ENCODE peak calls at places on chromosomes 3 and 15, in four cellular contexts. B, S, C and L are unnamed samples.

GRCh38 chr15:39261397-39261796 is 319.5 kb upstream of the THBS1 start:
- DNase-seq in B (no peak), S (no peak), C (no peak), L (no peak)

GRCh38 chr3:14784087-14784596 is 34.6 kb upstream of the FGD5 start:
- DNase-seq in B (no peak), S (no peak), C (no peak), L (no peak)

GRCh38 chr3:133384331-133385027 is 15.4 kb upstream of the BFSP2 start:
- DNase-seq in B (peak), S (peak), C (peak), L (peak)

GRCh38 chr15:57387011-57387410 is 10.7 kb downstream of the CGNL1 start:
- DNase-seq in B (no peak), S (no peak), C (no peak), L (no peak)

GRCh38 chr3:16606398-16606797 is 1.2 kb upstream of the DAZL start:
- DNase-seq in B (no peak), S (no peak), C (no peak), L (peak)

GRCh38 chr3:32143849-32144757 is 37.7 kb downstream of the GPD1L start:
- DNase-seq in B (peak), S (no peak), C (peak), L (peak)

GRCh38 chr3:170700054-170700404 is 114.2 kb upstream of the SLC7A14 start:
- DNase-seq in B (no peak), S (no peak), C (no peak), L (no peak)

GRCh38 chr3:196641278-196642058 is 2.0 kb downstream of the NRROS start:
- DNase-seq in B (no peak), S (no peak), C (no peak), L (no peak)

GRCh38 chr15:95653361-95653805 is 677.1 kb upstream of the NR2F2 start:
- DNase-seq in B (no peak), S (no peak), C (no peak), L (no peak)

GRCh38 chr15:73244333-73244732 is 124.4 kb downstream of the HCN4 start:
- DNase-seq in B (peak), S (no peak), C (no peak), L (no peak)

GRCh38 chr3:123658860-123659221 is 74.0 kb upstream of the HACD2 start:
- DNase-seq in B (no peak), S (no peak), C (peak), L (no peak)

GRCh38 chr3:150248865-150249360 is 159.2 kb upstream of the TSC22D2 start:
- DNase-seq in B (no peak), S (no peak), C (no peak), L (no peak)

GRCh38 chr15:83248151-83248851 is 36.2 kb downstream of the BNC1 start:
- DNase-seq in B (peak), S (no peak), C (peak), L (peak)

GRCh38 chr3:63279000-63279366 is 875 bp downstream of the SYNPR start:
- DNase-seq in B (no peak), S (no peak), C (no peak), L (no peak)

GRCh38 chr3:119664370-119664769 is 4.0 kb upstream of the POPDC2 start:
- DNase-seq in B (no peak), S (no peak), C (no peak), L (no peak)

GRCh38 chr3:11498646-11499045 is 145.1 kb downstream of the VGLL4 start:
- DNase-seq in B (no peak), S (no peak), C (no peak), L (no peak)

GRCh38 chr15:60326824-60327654 is 70.7 kb downstream of the ANXA2 start:
- DNase-seq in B (no peak), S (no peak), C (peak), L (peak)

GRCh38 chr3:168088106-168088722 is 7.5 kb downstream of the GOLIM4 start:
- DNase-seq in B (peak), S (no peak), C (no peak), L (no peak)

GRCh38 chr3:37852097-37852496 is 9.6 kb upstream of the CTDSPL start:
- DNase-seq in B (no peak), S (no peak), C (no peak), L (peak)

GRCh38 chr15:62517541-62517940 is 352.5 kb upstream of the C2CD4B start:
- DNase-seq in B (no peak), S (no peak), C (no peak), L (no peak)

GRCh38 chr3:125148836-125149235 is 63.7 kb downstream of the SLC12A8 start:
- DNase-seq in B (no peak), S (peak), C (no peak), L (no peak)

GRCh38 chr3:72155391-72156064 is 370.6 kb upstream of the PROK2 start:
- DNase-seq in B (peak), S (no peak), C (no peak), L (peak)

GRCh38 chr3:36164400-36164799 is 215.9 kb upstream of the STAC start:
- DNase-seq in B (no peak), S (no peak), C (no peak), L (no peak)

GRCh38 chr3:64084640-64085039 is 61.3 kb upstream of the PSMD6 start:
- DNase-seq in B (peak), S (no peak), C (no peak), L (peak)

GRCh38 chr3:116423945-116424344 is 21.3 kb downstream of the LSAMP start:
- DNase-seq in B (no peak), S (no peak), C (no peak), L (no peak)

GRCh38 chr15:68364028-68364659 is 67.8 kb downstream of the ITGA11 start:
- DNase-seq in B (no peak), S (no peak), C (no peak), L (no peak)

GRCh38 chr3:138245026-138245425 is 57.9 kb downstream of the ARMC8 start:
- DNase-seq in B (no peak), S (no peak), C (no peak), L (no peak)
- H3K27ac ChIP-seq in B (no peak), S (no peak), C (no peak), L (no peak)

GRCh38 chr15:85723960-85724945 is 70.5 kb downstream of the KLHL25 start:
- DNase-seq in B (no peak), S (no peak), C (no peak), L (no peak)

GRCh38 chr15:85726446-85726845 is 68.3 kb downstream of the KLHL25 start:
- DNase-seq in B (no peak), S (no peak), C (no peak), L (no peak)

GRCh38 chr15:85727068-85727467 is 67.7 kb downstream of the KLHL25 start:
- DNase-seq in B (no peak), S (no peak), C (no peak), L (no peak)

GRCh38 chr15:85725019-85725418 is 69.7 kb downstream of the KLHL25 start:
- DNase-seq in B (no peak), S (no peak), C (no peak), L (no peak)

DNA sequence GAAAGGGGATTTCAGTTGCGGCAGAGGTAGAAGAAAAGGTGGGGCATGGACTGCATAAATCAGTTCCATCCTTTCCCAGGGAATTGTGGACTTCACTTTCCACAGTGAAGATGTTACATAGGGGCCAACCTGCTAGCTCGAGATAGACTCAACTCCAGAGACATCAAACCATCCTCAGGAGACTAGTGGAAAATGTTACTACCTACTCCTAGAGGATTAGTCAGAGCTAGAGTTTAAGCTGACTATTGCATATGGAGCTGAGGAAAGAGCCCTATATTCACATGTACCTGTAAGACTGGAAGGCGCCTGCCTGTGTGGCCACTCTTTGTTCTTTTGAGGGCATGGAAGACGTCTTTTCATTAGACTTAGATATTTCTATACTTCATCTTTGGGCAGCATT is 69.2 kb downstream of the KLHL25 start:
- DNase-seq in B (no peak), S (no peak), C (no peak), L (no peak)
- H3K27ac ChIP-seq in B (no peak), S (peak), C (peak), L (no peak)

DNA sequence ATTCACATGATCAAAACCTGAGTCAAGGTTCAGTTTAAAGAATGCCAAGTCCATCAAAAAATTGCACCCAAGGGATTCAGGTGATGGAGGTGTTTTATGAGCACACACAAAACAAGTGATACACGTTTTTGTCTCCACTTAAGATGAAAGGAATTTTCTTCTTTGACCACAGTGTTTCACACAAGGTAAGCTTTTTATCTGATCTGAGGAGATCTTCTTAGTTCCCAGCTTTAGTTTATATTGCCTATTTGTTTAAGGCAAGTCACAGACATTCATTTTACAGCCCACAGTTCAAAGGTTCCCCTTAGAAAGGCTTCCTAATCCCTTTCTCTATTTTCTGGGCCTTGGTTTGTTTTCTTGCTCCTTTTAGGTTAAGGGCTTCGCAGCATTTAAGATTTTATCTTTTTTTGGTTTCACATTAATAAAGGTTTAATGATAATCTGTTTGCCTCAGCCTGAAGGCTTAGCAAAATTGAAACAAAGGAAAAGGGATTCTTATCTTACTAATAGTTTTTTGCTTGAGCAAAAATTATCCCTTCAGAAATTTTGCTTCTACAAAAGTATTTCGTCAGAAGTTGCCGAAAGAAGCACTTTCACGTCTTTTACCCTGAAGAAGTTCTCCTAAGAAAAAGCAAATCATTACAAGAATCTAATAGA is 420.5 kb upstream of the NAALADL2 start:
- DNase-seq in B (no peak), S (no peak), C (no peak), L (no peak)
- H3K27ac ChIP-seq in B (peak), S (peak), C (peak), L (no peak)

DNA sequence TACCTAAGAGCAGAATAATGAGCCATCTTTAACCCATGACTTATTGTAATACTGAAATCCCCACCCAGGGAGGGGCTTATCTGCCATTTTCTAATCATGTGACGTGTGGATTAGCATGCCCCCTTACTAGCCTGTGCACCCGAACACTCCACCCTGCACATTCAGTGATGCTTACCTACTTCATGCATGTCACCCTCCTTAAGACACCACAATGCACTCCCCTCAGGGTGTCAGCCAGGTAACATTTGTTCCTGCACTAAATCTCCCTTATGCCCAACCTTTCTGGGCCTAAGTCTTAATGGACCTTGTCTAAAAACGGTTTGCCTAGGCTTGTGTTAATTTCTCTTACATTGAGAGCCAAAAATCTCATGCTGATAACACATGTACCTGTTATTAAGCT is 336.6 kb downstream of the OCA2 start:
- DNase-seq in B (no peak), S (no peak), C (no peak), L (no peak)
- H3K27ac ChIP-seq in B (no peak), S (no peak), C (no peak), L (no peak)

GRCh38 chr3:58200846-58201355 is 9.9 kb downstream of the DNASE1L3 start:
- DNase-seq in B (no peak), S (no peak), C (no peak), L (no peak)
- H3K27ac ChIP-seq in B (no peak), S (no peak), C (no peak), L (no peak)

DNA sequence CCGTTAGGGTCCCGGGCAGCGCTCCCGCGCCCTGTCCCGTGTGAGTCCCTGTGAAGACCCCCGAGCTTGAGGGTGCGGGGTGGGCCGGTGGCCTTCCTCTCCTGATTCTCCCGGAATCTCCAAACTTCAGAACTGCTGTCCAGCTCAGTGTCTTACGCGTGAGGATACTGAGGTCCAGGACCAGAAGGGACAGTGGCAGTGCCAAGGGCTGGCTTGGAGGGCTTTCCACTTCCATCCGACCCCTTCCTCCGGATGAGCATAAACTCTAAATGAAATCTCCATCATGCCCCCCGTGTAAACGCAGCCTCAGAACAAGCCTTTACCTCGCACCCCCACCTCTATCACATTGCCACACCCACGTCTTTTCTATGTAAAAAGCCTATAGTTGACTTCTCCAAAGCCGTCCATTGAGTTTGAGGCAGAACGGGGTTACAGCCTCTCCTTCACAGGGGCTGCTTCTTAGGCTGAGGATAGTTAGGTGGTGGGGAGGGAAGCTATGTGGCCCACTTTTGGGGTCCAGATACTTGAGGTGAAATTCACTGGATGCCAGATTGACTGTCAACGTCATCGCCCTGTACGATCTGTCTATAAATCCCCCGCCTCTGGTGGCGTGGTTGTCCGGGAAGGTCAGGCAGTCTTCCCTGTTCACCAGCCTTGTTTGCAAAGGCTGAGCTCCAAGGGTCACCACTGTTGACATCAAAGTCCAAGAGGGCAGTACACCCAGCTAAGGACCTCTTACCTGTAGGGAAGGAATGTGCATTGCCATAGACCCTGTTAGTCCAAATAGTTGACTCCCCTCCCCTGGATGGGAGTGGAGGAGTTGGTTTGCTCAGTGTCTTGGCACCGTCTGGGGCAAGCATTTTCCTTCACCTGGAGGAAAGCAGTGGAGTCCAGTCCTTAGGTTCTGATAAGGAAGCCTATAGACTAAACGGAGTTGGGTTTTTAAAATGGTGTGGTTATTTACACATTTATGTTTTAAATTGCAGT is 1.2 kb downstream of the EDEM1 start:
- DNase-seq in B (peak), S (no peak), C (no peak), L (peak)
- H3K27ac ChIP-seq in B (peak), S (peak), C (peak), L (peak)

GRCh38 chr3:195131149-195131548 is 139.8 kb downstream of the XXYLT1 start:
- DNase-seq in B (no peak), S (no peak), C (no peak), L (peak)
- H3K27ac ChIP-seq in B (no peak), S (no peak), C (no peak), L (peak)

GRCh38 chr15:30921781-30922371 is 18.2 kb downstream of the FAN1 start:
- DNase-seq in B (no peak), S (no peak), C (no peak), L (no peak)
- H3K27ac ChIP-seq in B (no peak), S (no peak), C (no peak), L (no peak)